ENCODE peak calls at places on chromosomes 5 and 9, in seven cellular contexts. One of them, this sample, is unnamed.
A peak's percentile ranks its signal among the peaks of the same experiment; 100 is the strongest.

GRCh38 chr5:138989720-138990119 is 114.6 kb upstream of the LRRTM2 start:
- DNase-seq in pancreas: no peak
- DNase-seq in NT2/D1: no peak
- DNase-seq in ovary: no peak
- DNase-seq in PC-3: peak; percentile 1
- DNase-seq in endothelial cell of umbilical vein: no peak
- DNase-seq in IMR-90: peak; percentile 76
- DNase-seq in this sample: no peak

GRCh38 chr9:27162045-27162444 is 53.0 kb downstream of the TEK start:
- DNase-seq in PC-3: no peak
- DNase-seq in NT2/D1: no peak
- DNase-seq in ovary: no peak
- DNase-seq in endothelial cell of umbilical vein: peak; percentile 89
- DNase-seq in pancreas: no peak
- DNase-seq in IMR-90: peak; percentile 79
- DNase-seq in this sample: no peak

GRCh38 chr5:33608476-33609026 is 167.8 kb downstream of the TARS1 start:
- DNase-seq in pancreas: no peak
- DNase-seq in IMR-90: peak; percentile 47
- DNase-seq in PC-3: no peak
- DNase-seq in NT2/D1: no peak
- DNase-seq in endothelial cell of umbilical vein: no peak
- DNase-seq in ovary: no peak
- DNase-seq in this sample: no peak

GRCh38 chr5:82272957-82273356 is 5.2 kb downstream of the RPS23 start:
- DNase-seq in PC-3: no peak
- DNase-seq in ovary: no peak
- DNase-seq in IMR-90: no peak
- DNase-seq in endothelial cell of umbilical vein: no peak
- DNase-seq in NT2/D1: no peak
- DNase-seq in pancreas: peak; percentile 55
- DNase-seq in this sample: no peak

GRCh38 chr5:72402381-72402890 is 82.3 kb downstream of the PTCD2 start:
- DNase-seq in NT2/D1: no peak
- DNase-seq in pancreas: no peak
- DNase-seq in IMR-90: peak; percentile 85
- DNase-seq in ovary: no peak
- DNase-seq in endothelial cell of umbilical vein: no peak
- DNase-seq in PC-3: peak; percentile 43
- DNase-seq in this sample: no peak

GRCh38 chr5:78647838-78648358 is 674 bp downstream of the LHFPL2 start:
- DNase-seq in IMR-90: peak; percentile 54
- DNase-seq in ovary: peak; percentile 83
- DNase-seq in NT2/D1: no peak
- DNase-seq in endothelial cell of umbilical vein: peak; percentile 50
- DNase-seq in PC-3: peak; percentile 39
- DNase-seq in pancreas: peak; percentile 88
- DNase-seq in this sample: peak; percentile 61

GRCh38 chr9:108212179-108212578 is 643.6 kb downstream of the ACTL7B start:
- DNase-seq in IMR-90: no peak
- DNase-seq in pancreas: no peak
- DNase-seq in ovary: no peak
- DNase-seq in NT2/D1: no peak
- DNase-seq in endothelial cell of umbilical vein: no peak
- DNase-seq in PC-3: no peak
- DNase-seq in this sample: peak; percentile 34

GRCh38 chr5:16617272-16617973 is 626 bp upstream of the RETREG1 start:
- DNase-seq in PC-3: no peak
- DNase-seq in ovary: no peak
- DNase-seq in IMR-90: no peak
- DNase-seq in endothelial cell of umbilical vein: no peak
- DNase-seq in NT2/D1: no peak
- DNase-seq in pancreas: no peak
- DNase-seq in this sample: peak; percentile 45

GRCh38 chr9:33289501-33289900 is 815 bp upstream of the NFX1 start:
- DNase-seq in pancreas: peak; percentile 59
- DNase-seq in endothelial cell of umbilical vein: peak; percentile 23
- DNase-seq in IMR-90: no peak
- DNase-seq in ovary: no peak
- DNase-seq in NT2/D1: no peak
- DNase-seq in PC-3: no peak
- DNase-seq in this sample: peak; percentile 53

GRCh38 chr9:108534741-108535140 is 321.0 kb downstream of the ACTL7B start:
- DNase-seq in endothelial cell of umbilical vein: no peak
- DNase-seq in PC-3: peak; percentile 76
- DNase-seq in IMR-90: peak; percentile 88
- DNase-seq in ovary: no peak
- DNase-seq in NT2/D1: no peak
- DNase-seq in pancreas: no peak
- DNase-seq in this sample: no peak

GRCh38 chr9:71703172-71703872 is 65.0 kb downstream of the CEMIP2 start:
- DNase-seq in PC-3: no peak
- DNase-seq in NT2/D1: no peak
- DNase-seq in endothelial cell of umbilical vein: no peak
- DNase-seq in ovary: no peak
- DNase-seq in pancreas: no peak
- DNase-seq in IMR-90: no peak
- DNase-seq in this sample: no peak

GRCh38 chr5:96649251-96649937 is 12.8 kb upstream of the CAST start:
- DNase-seq in PC-3: peak; percentile 48
- DNase-seq in pancreas: no peak
- DNase-seq in endothelial cell of umbilical vein: no peak
- DNase-seq in IMR-90: no peak
- DNase-seq in ovary: no peak
- DNase-seq in NT2/D1: no peak
- DNase-seq in this sample: no peak

GRCh38 chr9:126788631-126789349 is 16.1 kb upstream of the ZBTB43 start:
- DNase-seq in endothelial cell of umbilical vein: no peak
- DNase-seq in IMR-90: peak; percentile 57
- DNase-seq in pancreas: no peak
- DNase-seq in NT2/D1: no peak
- DNase-seq in ovary: no peak
- DNase-seq in PC-3: peak; percentile 67
- DNase-seq in this sample: no peak

GRCh38 chr9:134621558-134622110 is 20.0 kb upstream of the COL5A1 start:
- DNase-seq in IMR-90: no peak
- DNase-seq in PC-3: no peak
- DNase-seq in NT2/D1: no peak
- DNase-seq in ovary: no peak
- DNase-seq in pancreas: no peak
- DNase-seq in endothelial cell of umbilical vein: no peak
- DNase-seq in this sample: no peak

GRCh38 chr9:87193925-87194380 is 246.6 kb upstream of the GAS1 start:
- DNase-seq in ovary: no peak
- DNase-seq in IMR-90: peak; percentile 94
- DNase-seq in pancreas: no peak
- DNase-seq in NT2/D1: no peak
- DNase-seq in PC-3: no peak
- DNase-seq in endothelial cell of umbilical vein: no peak
- DNase-seq in this sample: no peak

GRCh38 chr5:115372121-115372520 is 75.7 kb upstream of the CCDC112 start:
- DNase-seq in pancreas: no peak
- DNase-seq in IMR-90: no peak
- DNase-seq in NT2/D1: no peak
- DNase-seq in PC-3: peak; percentile 50
- DNase-seq in ovary: no peak
- DNase-seq in endothelial cell of umbilical vein: no peak
- DNase-seq in this sample: no peak

GRCh38 chr9:84206801-84207200 is 133.8 kb downstream of the SLC28A3 start:
- DNase-seq in PC-3: no peak
- DNase-seq in endothelial cell of umbilical vein: no peak
- DNase-seq in ovary: no peak
- DNase-seq in pancreas: no peak
- DNase-seq in IMR-90: no peak
- DNase-seq in NT2/D1: no peak
- DNase-seq in this sample: no peak

GRCh38 chr5:134079748-134080581 is 34.5 kb upstream of the TCF7 start:
- DNase-seq in ovary: no peak
- DNase-seq in PC-3: no peak
- DNase-seq in pancreas: no peak
- DNase-seq in IMR-90: no peak
- DNase-seq in endothelial cell of umbilical vein: no peak
- DNase-seq in NT2/D1: no peak
- DNase-seq in this sample: no peak

GRCh38 chr9:751137-752051 is 90.1 kb upstream of the DMRT1 start:
- DNase-seq in endothelial cell of umbilical vein: no peak
- DNase-seq in ovary: no peak
- DNase-seq in NT2/D1: no peak
- DNase-seq in pancreas: no peak
- DNase-seq in PC-3: peak; percentile 65
- DNase-seq in IMR-90: peak; percentile 15
- DNase-seq in this sample: peak; percentile 29

DNA sequence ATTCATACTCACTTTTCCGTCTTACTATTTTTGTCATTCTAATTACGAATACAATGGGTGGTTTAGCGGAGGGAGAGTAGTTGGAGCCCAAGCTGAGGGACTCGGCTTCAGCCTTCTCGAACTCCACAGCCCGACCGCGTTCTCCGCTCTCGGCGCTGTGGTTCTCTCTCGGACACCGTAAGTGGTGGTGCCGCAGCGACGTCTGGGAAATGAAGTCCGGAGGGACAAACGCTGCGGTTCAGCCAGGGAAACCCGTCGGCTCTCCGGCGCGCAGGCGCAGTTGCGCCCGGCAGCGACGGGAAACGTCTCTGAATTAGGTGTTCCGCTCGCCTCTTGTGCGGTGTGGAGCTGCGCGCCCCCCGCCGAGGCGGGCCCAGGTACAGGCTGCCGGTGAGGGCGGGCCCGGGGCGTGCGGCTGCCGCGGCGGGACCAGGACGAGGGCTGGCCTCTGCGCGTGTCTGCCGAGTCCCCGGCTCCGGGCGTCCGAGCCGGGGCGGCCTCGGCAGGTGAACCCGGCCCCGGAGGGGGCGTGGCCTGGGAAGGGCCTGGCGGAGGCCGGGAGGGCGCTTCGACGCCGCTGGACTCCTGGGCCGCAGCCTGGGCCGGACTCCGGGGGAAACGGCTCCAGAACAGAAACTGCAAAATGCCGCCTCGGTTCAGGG is at the start of gene ZNF879:
- DNase-seq in ovary: peak; percentile 95
- DNase-seq in pancreas: peak; percentile 98
- DNase-seq in NT2/D1: peak; percentile 91
- DNase-seq in endothelial cell of umbilical vein: peak; percentile 96
- DNase-seq in IMR-90: peak; percentile 94
- DNase-seq in PC-3: peak; percentile 77
- DNase-seq in this sample: peak; percentile 95
- H3K9me3 ChIP-seq in ovary: no peaks in the 10 kb centered on the region
- H3K9me3 ChIP-seq in pancreas: no peaks in the 10 kb centered on the region
- H3K9me3 ChIP-seq in NT2/D1: no peaks in the 10 kb centered on the region
- H3K9me3 ChIP-seq in endothelial cell of umbilical vein: no peaks in the 10 kb centered on the region
- H3K9me3 ChIP-seq in IMR-90: peaks cover 8% of the 10 kb centered on the region
- H3K9me3 ChIP-seq in PC-3: no peaks in the 10 kb centered on the region
- H3K9me3 ChIP-seq in this sample: peaks cover 44% of the 10 kb centered on the region

DNA sequence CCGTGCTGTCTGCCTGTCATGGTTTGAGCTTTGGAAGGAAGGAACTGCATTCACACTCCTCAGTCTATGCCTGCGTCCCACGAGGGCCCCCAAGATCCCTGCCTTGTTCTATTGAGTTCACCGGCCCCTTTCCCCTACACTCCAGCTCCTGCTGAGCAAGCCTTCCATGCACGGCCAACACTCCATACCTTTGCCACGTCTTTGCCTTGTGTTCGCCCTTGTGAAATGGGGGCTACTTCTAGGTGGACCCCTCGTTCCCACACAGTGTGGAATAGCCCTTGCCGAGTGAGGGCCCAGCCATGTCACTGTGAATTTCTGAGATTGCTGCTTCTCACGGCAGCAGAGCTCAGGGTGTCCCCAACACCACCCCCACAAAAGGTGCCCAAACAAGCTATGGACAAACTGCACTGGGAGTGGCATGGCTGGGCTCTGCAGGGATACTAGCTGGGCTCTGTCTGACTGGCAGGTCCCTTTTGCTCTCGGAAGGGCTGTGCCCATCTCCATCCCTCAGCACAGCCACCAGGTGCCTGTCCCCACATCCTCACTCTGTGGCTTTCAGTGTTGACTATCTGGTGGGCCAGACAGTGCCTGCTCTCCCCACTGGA is 67.9 kb upstream of the ADAMTS2 start:
- DNase-seq in PC-3: no peak
- DNase-seq in endothelial cell of umbilical vein: no peak
- DNase-seq in ovary: no peak
- DNase-seq in pancreas: no peak
- DNase-seq in NT2/D1: no peak
- DNase-seq in IMR-90: no peak
- DNase-seq in this sample: no peak
- H3K9me3 ChIP-seq in PC-3: no peaks in the 10 kb centered on the region
- H3K9me3 ChIP-seq in endothelial cell of umbilical vein: peaks cover 2% of the 10 kb centered on the region
- H3K9me3 ChIP-seq in ovary: no peaks in the 10 kb centered on the region
- H3K9me3 ChIP-seq in pancreas: no peaks in the 10 kb centered on the region
- H3K9me3 ChIP-seq in NT2/D1: no peaks in the 10 kb centered on the region
- H3K9me3 ChIP-seq in IMR-90: no peaks in the 10 kb centered on the region
- H3K9me3 ChIP-seq in this sample: no peaks in the 10 kb centered on the region

GRCh38 chr5:58381566-58381965 is 78.3 kb downstream of the PLK2 start:
- DNase-seq in endothelial cell of umbilical vein: no peak
- DNase-seq in ovary: no peak
- DNase-seq in PC-3: no peak
- DNase-seq in IMR-90: no peak
- DNase-seq in pancreas: no peak
- DNase-seq in NT2/D1: no peak
- DNase-seq in this sample: no peak

GRCh38 chr5:58382131-58382534 is 77.8 kb downstream of the PLK2 start:
- DNase-seq in ovary: no peak
- DNase-seq in endothelial cell of umbilical vein: no peak
- DNase-seq in NT2/D1: no peak
- DNase-seq in pancreas: no peak
- DNase-seq in PC-3: no peak
- DNase-seq in IMR-90: no peak
- DNase-seq in this sample: no peak

GRCh38 chr5:58383459-58383858 is 76.4 kb downstream of the PLK2 start:
- DNase-seq in ovary: no peak
- DNase-seq in endothelial cell of umbilical vein: no peak
- DNase-seq in pancreas: no peak
- DNase-seq in IMR-90: no peak
- DNase-seq in PC-3: no peak
- DNase-seq in NT2/D1: no peak
- DNase-seq in this sample: no peak

GRCh38 chr5:58380655-58381054 is 79.2 kb downstream of the PLK2 start:
- DNase-seq in NT2/D1: no peak
- DNase-seq in PC-3: no peak
- DNase-seq in IMR-90: no peak
- DNase-seq in pancreas: no peak
- DNase-seq in endothelial cell of umbilical vein: no peak
- DNase-seq in ovary: no peak
- DNase-seq in this sample: no peak

GRCh38 chr5:58378613-58379385 is 81.1 kb downstream of the PLK2 start:
- DNase-seq in endothelial cell of umbilical vein: peak; percentile 12
- DNase-seq in pancreas: no peak
- DNase-seq in PC-3: no peak
- DNase-seq in ovary: no peak
- DNase-seq in NT2/D1: no peak
- DNase-seq in IMR-90: no peak
- DNase-seq in this sample: no peak
- H3K9me3 ChIP-seq in endothelial cell of umbilical vein: no peaks in the 10 kb centered on the region
- H3K9me3 ChIP-seq in pancreas: no peaks in the 10 kb centered on the region
- H3K9me3 ChIP-seq in PC-3: peaks cover 7% of the 10 kb centered on the region
- H3K9me3 ChIP-seq in ovary: no peaks in the 10 kb centered on the region
- H3K9me3 ChIP-seq in NT2/D1: peaks cover 34% of the 10 kb centered on the region
- H3K9me3 ChIP-seq in IMR-90: peaks cover 9% of the 10 kb centered on the region
- H3K9me3 ChIP-seq in this sample: peaks cover 21% of the 10 kb centered on the region

GRCh38 chr5:130759061-130759460 is 406.0 kb downstream of the HINT1 start:
- DNase-seq in IMR-90: no peak
- DNase-seq in pancreas: no peak
- DNase-seq in NT2/D1: no peak
- DNase-seq in endothelial cell of umbilical vein: no peak
- DNase-seq in ovary: no peak
- DNase-seq in PC-3: no peak
- DNase-seq in this sample: no peak

GRCh38 chr5:130762031-130762430 is 403.0 kb downstream of the HINT1 start:
- DNase-seq in PC-3: no peak
- DNase-seq in pancreas: no peak
- DNase-seq in ovary: no peak
- DNase-seq in endothelial cell of umbilical vein: no peak
- DNase-seq in IMR-90: no peak
- DNase-seq in NT2/D1: no peak
- DNase-seq in this sample: no peak
- H3K9me3 ChIP-seq in PC-3: no peaks in the 10 kb centered on the region
- H3K9me3 ChIP-seq in pancreas: no peaks in the 10 kb centered on the region
- H3K9me3 ChIP-seq in ovary: no peaks in the 10 kb centered on the region
- H3K9me3 ChIP-seq in endothelial cell of umbilical vein: no peaks in the 10 kb centered on the region
- H3K9me3 ChIP-seq in IMR-90: peaks cover 5% of the 10 kb centered on the region
- H3K9me3 ChIP-seq in NT2/D1: no peaks in the 10 kb centered on the region
- H3K9me3 ChIP-seq in this sample: no peaks in the 10 kb centered on the region